ENCODE peak calls at places on chromosomes 13 and 19, in ten cellular contexts. R is heart right ventricle, U is GM12865, O is AG09309, F is GM06990, D is foreskin fibroblast, L is brain microvascular endothelial cell, V is PC-3, E is choroid plexus epithelial cell, X is tibial nerve. S is an unnamed sample.

GRCh38 chr19:29393915-29394460 is 131.8 kb upstream of the VSTM2B start:
- DNase-seq in V (peak), R (no peak), X (no peak), L (no peak), E (no peak), U (no peak), F (no peak), D (no peak), O (no peak), S (no peak)

GRCh38 chr13:30809787-30810186 is 74.4 kb downstream of the ALOX5AP start:
- DNase-seq in E (no peak), D (no peak), R (no peak), L (no peak), V (no peak), U (no peak), X (no peak), F (no peak), O (no peak), S (no peak)

GRCh38 chr19:16096281-16096855 is 15.3 kb upstream of the RAB8A start:
- DNase-seq in R (no peak), F (no peak), E (no peak), D (no peak), X (no peak), O (no peak), U (no peak), V (no peak), L (no peak), S (no peak)

GRCh38 chr19:45901432-45901903 is 945 bp downstream of the MYPOP start:
- DNase-seq in F (no peak), L (no peak), E (peak), U (no peak), O (no peak), D (no peak), X (no peak), V (no peak), R (no peak), S (no peak)

GRCh38 chr13:110197041-110197440 is 109.9 kb downstream of the COL4A1 start:
- DNase-seq in L (no peak), E (peak), R (no peak), F (no peak), V (no peak), D (peak), U (no peak), X (no peak), O (peak), S (no peak)

GRCh38 chr19:51030631-51031030 is 4.2 kb downstream of the KLK12 start:
- DNase-seq in E (no peak), L (no peak), X (no peak), V (no peak), D (no peak), O (no peak), R (no peak), F (no peak), U (no peak), S (no peak)

GRCh38 chr13:20993661-20994440 is 67.5 kb downstream of the LATS2 start:
- DNase-seq in V (no peak), F (no peak), X (no peak), E (peak), D (peak), U (no peak), L (peak), R (no peak), O (peak), S (no peak)

GRCh38 chr13:49367640-49368431 is 76.0 kb downstream of the CAB39L start:
- DNase-seq in O (no peak), D (no peak), E (peak), U (no peak), L (no peak), F (no peak), R (no peak), X (no peak), V (no peak), S (no peak)

GRCh38 chr13:23567792-23568480 is 2.3 kb upstream of the TNFRSF19 start:
- DNase-seq in R (no peak), O (no peak), L (peak), E (peak), D (no peak), V (peak), F (no peak), U (peak), X (no peak), S (no peak)

GRCh38 chr13:95258619-95259194 is 42.5 kb downstream of the ABCC4 start:
- DNase-seq in D (no peak), V (no peak), U (no peak), X (no peak), E (no peak), O (no peak), F (no peak), R (no peak), L (no peak), S (no peak)

GRCh38 chr19:38878575-38879399 is 712 bp upstream of the RINL start:
- DNase-seq in D (no peak), L (no peak), X (no peak), R (no peak), U (no peak), V (no peak), E (no peak), O (no peak), F (no peak), S (no peak)

GRCh38 chr19:3499738-3500428 is 591 bp downstream of the DOHH start:
- DNase-seq in D (no peak), V (no peak), R (no peak), X (no peak), O (no peak), L (no peak), E (no peak), U (no peak), F (no peak), S (no peak)

GRCh38 chr19:15812059-15812722 is 3.3 kb downstream of the OR10H1 start:
- DNase-seq in X (no peak), D (no peak), E (no peak), U (peak), F (no peak), R (no peak), V (peak), L (no peak), O (no peak), S (no peak)

GRCh38 chr13:78100481-78100880 is 181.8 kb upstream of the EDNRB start:
- DNase-seq in R (no peak), X (no peak), F (no peak), L (no peak), D (no peak), V (no peak), E (no peak), U (no peak), O (no peak), S (no peak)

GRCh38 chr19:35074426-35075201 is 33.1 kb downstream of the HPN start:
- DNase-seq in D (no peak), F (no peak), L (no peak), U (no peak), R (no peak), O (no peak), V (no peak), X (no peak), E (no peak), S (no peak)

GRCh38 chr19:47190167-47190727 is 40.8 kb downstream of the BBC3 start:
- DNase-seq in F (no peak), V (peak), E (peak), U (no peak), O (peak), R (peak), L (peak), X (no peak), D (peak), S (peak)

GRCh38 chr13:50729177-50729576 is 114.3 kb downstream of the DLEU7 start:
- DNase-seq in U (no peak), R (no peak), F (no peak), D (no peak), O (no peak), X (no peak), L (no peak), V (no peak), E (no peak), S (no peak)

GRCh38 chr19:58364127-58364526 is 1.6 kb upstream of the ZNF497 start:
- DNase-seq in F (no peak), D (no peak), U (peak), X (no peak), R (no peak), E (no peak), O (no peak), V (no peak), L (no peak), S (no peak)

GRCh38 chr19:3276341-3276799 is 51.9 kb downstream of the CELF5 start:
- DNase-seq in V (peak), F (no peak), U (peak), E (peak), X (no peak), L (no peak), O (no peak), R (no peak), D (no peak), S (no peak)

GRCh38 chr19:46080561-46080960 is 39.8 kb upstream of the IGFL4 start:
- DNase-seq in F (no peak), L (peak), X (no peak), E (peak), O (peak), V (peak), D (peak), R (no peak), U (no peak), S (peak)

GRCh38 chr19:54273811-54274210 is 7.1 kb downstream of the LILRB2 start:
- DNase-seq in V (no peak), E (no peak), X (no peak), U (no peak), O (no peak), D (peak), L (no peak), R (no peak), F (no peak), S (no peak)

GRCh38 chr13:50156722-50157121 is 141.5 kb downstream of the KCNRG start:
- DNase-seq in R (peak), X (no peak), D (no peak), V (no peak), L (peak), F (no peak), U (no peak), E (peak), O (no peak), S (no peak)

GRCh38 chr19:55546822-55547614 is 1.7 kb upstream of the SBK3 start:
- DNase-seq in F (no peak), X (peak), L (peak), E (peak), V (peak), U (no peak), R (peak), D (peak), O (peak), S (no peak)

DNA sequence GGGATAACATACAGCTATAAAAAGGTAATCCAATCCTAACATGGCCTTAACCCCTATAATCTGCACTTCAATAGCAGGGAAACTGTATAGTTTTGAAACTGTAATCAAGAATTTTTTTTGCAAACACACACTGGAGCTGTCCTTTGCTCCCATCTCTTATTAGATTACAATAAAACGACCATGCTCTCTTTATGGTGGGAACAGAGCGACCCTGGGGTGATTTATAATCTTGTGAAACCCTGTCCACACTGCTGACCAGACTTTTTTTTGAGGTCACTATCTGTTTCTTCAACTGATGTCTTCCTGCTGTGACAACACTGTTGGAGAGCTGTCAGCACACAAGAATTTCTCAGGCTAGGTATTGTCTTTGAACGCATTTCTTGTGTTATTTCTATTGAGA is 35.3 kb downstream of the DACH1 start:
- DNase-seq in R (no peak), O (no peak), V (no peak), U (no peak), F (no peak), L (peak), X (no peak), E (peak), D (no peak), S (no peak)
- H3K4me3 ChIP-seq in R (no peak), O (no peak), V (no peak), U (no peak), F (no peak), L (no peak), X (no peak), E (no peak), D (no peak), S (no peak)

DNA sequence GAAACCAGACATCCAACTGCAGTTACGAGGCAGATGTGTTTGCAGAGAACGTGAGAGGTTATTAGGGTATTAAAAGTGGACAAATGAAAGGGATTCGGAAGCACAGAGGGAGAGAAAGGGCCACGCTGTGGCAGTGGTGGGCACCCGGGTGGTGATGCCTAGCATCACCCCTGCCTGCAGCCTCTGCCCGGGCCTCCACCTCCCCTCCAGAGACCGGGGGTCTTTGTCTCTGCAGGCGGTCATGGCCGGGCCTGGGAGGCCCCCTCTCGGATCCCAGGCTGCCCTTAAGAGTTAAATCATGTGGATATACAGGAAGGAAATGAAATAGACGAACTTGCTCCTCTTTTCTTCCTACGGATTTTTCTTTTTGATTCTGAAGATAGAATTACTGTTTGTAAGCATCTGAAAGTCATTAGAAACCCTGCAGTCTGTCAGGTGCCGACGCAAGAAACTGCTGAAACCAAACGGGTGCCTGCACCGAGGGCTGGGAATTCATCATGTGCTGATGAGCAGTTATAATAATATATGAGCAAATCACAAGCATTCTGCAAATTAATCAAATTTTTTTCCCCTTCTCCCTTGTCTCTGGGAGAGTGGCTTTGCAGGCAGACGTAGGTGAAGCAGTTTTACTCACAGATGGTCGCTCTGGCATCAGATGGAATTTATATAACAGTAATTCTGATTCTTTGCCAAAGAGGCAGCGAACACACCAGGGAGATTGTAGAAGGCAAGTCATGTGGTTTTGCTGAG is 319.8 kb downstream of the ZNF536 start:
- DNase-seq in X (no peak), O (no peak), F (no peak), E (peak), D (peak), U (no peak), V (no peak), R (no peak), L (no peak), S (no peak)
- H3K4me3 ChIP-seq in X (peak), O (no peak), F (no peak), E (peak), D (peak), U (no peak), V (no peak), R (peak), L (no peak), S (no peak)

DNA sequence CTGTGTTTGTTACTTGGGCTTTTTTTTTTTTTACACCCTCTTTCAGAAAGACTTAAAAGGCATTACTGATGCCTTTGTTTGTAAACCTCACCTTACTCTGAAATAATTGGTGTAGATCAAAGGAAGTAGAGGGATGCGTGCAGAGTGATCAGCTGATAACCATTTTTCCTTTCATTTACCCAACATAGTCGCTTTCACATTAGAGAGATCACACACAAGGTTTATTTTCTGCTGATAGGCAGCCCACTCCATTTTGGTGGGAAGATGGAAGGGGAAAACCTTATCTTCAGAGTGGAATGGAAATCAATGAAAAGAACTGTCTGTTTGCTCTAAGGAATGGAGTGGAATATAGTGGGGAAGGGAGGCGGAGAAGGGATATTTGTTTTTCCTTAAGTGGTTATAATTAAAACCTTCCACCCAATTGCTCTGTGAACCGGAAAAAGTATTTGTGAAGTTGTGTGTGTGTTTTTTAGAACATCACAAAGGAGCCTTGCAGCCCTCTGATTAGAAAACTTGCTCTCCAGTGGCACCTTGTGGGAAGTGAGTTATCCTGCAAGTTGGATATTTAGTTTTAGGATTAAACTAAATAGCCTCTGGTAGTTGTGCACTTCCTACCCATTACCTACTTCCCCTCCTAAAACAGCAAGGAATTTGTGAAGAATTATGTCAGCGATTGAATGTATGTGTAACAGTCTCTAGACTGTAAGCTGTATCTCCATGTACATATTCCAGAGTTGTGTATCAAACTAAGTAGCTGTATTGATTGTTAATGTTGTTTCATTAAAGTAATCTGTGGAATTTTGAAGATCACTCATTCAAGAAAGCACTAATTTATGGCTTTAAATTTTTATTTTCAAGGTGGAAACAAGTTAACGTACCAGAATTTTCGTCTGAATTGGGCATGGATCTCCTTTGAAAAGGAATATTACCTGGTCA is 76.8 kb downstream of the FREM2 start:
- DNase-seq in R (no peak), E (peak), O (no peak), D (no peak), U (peak), X (no peak), F (no peak), L (peak), V (peak), S (no peak)
- H3K4me3 ChIP-seq in R (no peak), E (no peak), O (no peak), D (no peak), U (no peak), X (no peak), F (no peak), L (no peak), V (no peak), S (no peak)

DNA sequence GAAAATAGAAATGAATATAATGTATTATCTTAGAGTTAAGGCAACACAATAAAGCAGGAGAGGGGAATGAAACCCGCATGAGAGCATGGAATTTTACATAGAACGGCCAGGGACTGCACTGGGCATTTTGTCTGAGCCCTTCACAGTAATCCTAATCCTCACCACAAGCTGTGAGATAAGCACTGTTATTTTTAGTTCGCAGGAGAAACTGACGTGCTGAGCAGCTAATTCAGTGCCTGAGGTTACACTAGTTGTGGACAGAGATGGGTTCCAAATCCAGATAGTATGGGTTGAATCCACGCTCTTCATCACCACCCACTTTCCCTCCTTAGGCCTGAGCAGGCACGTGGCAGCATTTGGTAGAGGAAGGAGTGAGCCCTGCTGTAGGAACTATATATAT is 24.8 kb upstream of the ZNF527 start:
- DNase-seq in V (no peak), E (no peak), O (no peak), F (no peak), D (no peak), U (no peak), L (no peak), X (no peak), R (no peak), S (no peak)
- H3K4me3 ChIP-seq in V (no peak), E (no peak), O (no peak), F (no peak), D (no peak), U (no peak), L (no peak), X (no peak), R (no peak), S (no peak)

GRCh38 chr19:9674669-9675357 is at the start of gene ZNF562:
- DNase-seq in L (peak), O (peak), X (peak), U (peak), F (peak), V (peak), R (peak), D (peak), E (peak), S (peak)
- H3K4me3 ChIP-seq in L (peak), O (peak), X (peak), U (peak), F (peak), V (peak), R (peak), D (peak), E (peak), S (peak)

DNA sequence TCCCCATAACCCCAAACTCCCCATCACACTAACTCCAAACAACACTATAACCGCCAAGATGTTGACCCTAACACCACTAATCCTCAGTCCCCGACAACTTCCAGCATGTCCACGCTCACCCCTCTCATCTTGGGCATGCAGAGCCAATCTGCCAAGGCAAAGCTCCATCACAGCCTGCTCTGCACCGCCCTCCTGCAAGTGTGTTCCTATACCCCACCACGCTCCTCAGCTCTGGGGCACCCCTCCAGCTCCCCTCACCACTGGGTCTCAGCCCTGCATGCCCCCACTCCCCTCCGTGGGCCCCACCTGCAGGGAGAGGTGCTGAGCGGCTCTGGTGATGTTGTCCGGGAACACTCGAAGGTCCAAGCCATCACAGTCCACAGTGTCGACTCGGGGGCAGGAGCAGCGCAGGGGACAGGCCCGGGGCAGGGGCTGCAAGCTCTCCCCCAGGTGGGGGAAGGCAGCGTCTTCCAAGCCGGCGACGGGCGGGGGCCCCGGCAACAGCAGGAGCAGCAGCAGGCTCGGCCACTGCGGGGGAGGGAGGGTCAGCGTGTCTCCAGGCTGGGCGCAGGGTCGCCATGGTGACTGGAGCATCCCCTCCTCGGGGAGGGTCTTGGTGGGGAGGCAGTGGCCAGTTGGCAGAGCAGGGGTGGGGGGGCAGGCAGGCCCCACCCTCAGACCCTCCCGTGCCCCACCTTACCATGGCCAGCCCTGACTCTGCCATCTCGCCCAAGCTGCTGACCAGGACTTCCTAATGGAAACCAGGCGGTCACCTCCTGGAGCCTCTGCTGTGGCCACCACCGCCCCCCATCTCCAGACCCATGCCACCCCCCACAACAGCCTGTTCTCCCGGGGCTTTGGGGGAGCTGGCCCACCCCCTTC is 497 bp downstream of the PODNL1 start:
- DNase-seq in V (no peak), D (no peak), L (no peak), U (no peak), X (no peak), E (no peak), F (no peak), R (no peak), O (no peak), S (no peak)
- H3K4me3 ChIP-seq in V (no peak), D (peak), L (peak), U (no peak), X (peak), E (peak), F (no peak), R (no peak), O (peak), S (no peak)

DNA sequence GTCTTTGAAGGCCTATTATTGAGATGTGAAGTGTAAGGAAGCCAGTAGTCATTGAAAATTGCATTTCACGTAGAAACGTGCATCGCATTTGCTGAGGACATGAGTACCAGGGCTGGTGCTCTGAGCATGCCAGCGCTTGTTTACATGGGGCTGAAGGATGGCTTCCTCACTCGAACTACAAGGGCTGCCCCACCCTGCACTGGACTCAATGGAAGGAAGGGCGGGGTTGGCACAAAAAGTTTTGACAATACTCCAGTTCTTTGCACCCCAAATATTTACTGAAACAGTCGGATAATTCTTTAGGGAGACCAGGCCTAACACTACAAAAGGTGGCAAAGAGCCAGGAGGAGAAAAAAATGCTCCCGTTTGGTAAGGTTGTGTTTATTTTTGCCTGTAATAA is 28.9 kb upstream of the MED4 start:
- DNase-seq in D (no peak), L (no peak), U (no peak), E (no peak), V (no peak), O (no peak), X (no peak), R (peak), F (no peak), S (no peak)
- H3K4me3 ChIP-seq in D (no peak), L (no peak), U (no peak), E (no peak), V (no peak), O (no peak), X (no peak), R (no peak), F (no peak), S (no peak)

S was measured in SJSA1.